ENCODE peak calls at places on chromosomes 4 and X, in eight cellular contexts. O, B, S, C, J, D, L and I are unnamed samples.

GRCh38 chr4:108849611-108850406 is 87.0 kb upstream of the ETNPPL start:
- DNase-seq in D (peak), L (no peak), O (no peak), B (peak), S (no peak), C (peak), J (peak), I (peak)

GRCh38 chrX:53223068-53223693 is 1.8 kb downstream of the KDM5C start:
- DNase-seq in L (no peak), B (peak), S (no peak), O (no peak), D (no peak), J (no peak), C (no peak), I (peak)

GRCh38 chr4:26589699-26590098 is 5.8 kb downstream of the TBC1D19 start:
- DNase-seq in S (no peak), D (no peak), J (no peak), B (no peak), L (no peak), C (no peak), O (no peak), I (no peak)

GRCh38 chr4:54423066-54423465 is 194.0 kb downstream of the PDGFRA start:
- DNase-seq in J (no peak), B (peak), D (peak), L (no peak), O (no peak), S (no peak), C (peak), I (peak)

GRCh38 chr4:166972071-166972470 is 262.2 kb downstream of the SPOCK3 start:
- DNase-seq in C (no peak), B (peak), S (no peak), D (peak), L (no peak), J (no peak), O (peak), I (peak)

GRCh38 chr4:124333466-124333865 is 379.1 kb downstream of the ANKRD50 start:
- DNase-seq in J (no peak), O (no peak), C (no peak), D (no peak), B (no peak), L (no peak), S (no peak), I (no peak)

GRCh38 chrX:21839334-21840198 is at the start of gene MBTPS2:
- DNase-seq in L (peak), D (peak), O (peak), S (peak), C (peak), B (peak), J (peak), I (peak)

GRCh38 chr4:112511294-112512118 is 4.5 kb downstream of the NEUROG2 start:
- DNase-seq in S (no peak), O (no peak), B (no peak), J (no peak), D (no peak), C (no peak), L (no peak), I (no peak)

GRCh38 chr4:104334410-104334809 is 160.3 kb downstream of the CXXC4 start:
- DNase-seq in S (no peak), D (no peak), O (no peak), C (no peak), L (no peak), J (no peak), B (no peak), I (no peak)

GRCh38 chr4:8547108-8547911 is 32.9 kb upstream of the GPR78 start:
- DNase-seq in B (peak), C (peak), L (no peak), S (no peak), D (no peak), O (no peak), J (no peak), I (peak)

GRCh38 chrX:123779908-123780396 is 47.1 kb upstream of the THOC2 start:
- DNase-seq in S (no peak), D (no peak), J (no peak), L (no peak), C (no peak), B (no peak), O (no peak), I (no peak)

GRCh38 chr4:138452823-138453222 is 210.7 kb upstream of the SLC7A11 start:
- DNase-seq in J (no peak), L (no peak), B (no peak), O (no peak), D (no peak), S (no peak), C (no peak), I (no peak)

GRCh38 chrX:3075959-3076358 is 34.7 kb downstream of the ARSF start:
- DNase-seq in L (no peak), J (no peak), C (no peak), S (no peak), D (no peak), O (no peak), B (no peak), I (no peak)

GRCh38 chr4:2354127-2354526 is 64.3 kb downstream of the ZFYVE28 start:
- DNase-seq in L (no peak), D (no peak), J (no peak), O (peak), C (peak), B (peak), S (no peak), I (no peak)

GRCh38 chr4:7120341-7120740 is 52.5 kb upstream of the GRPEL1 start:
- DNase-seq in B (no peak), J (no peak), O (peak), L (no peak), C (peak), D (peak), S (no peak), I (no peak)

GRCh38 chr4:11367371-11367770 is 61.3 kb downstream of the HS3ST1 start:
- DNase-seq in L (peak), S (no peak), B (peak), C (no peak), D (no peak), O (no peak), J (no peak), I (peak)

GRCh38 chr4:85724801-85725548 is 250.0 kb downstream of the ARHGAP24 start:
- DNase-seq in C (no peak), D (no peak), J (no peak), L (no peak), O (no peak), S (no peak), B (no peak), I (peak)

GRCh38 chr4:1192091-1192492 is 19.7 kb upstream of the SPON2 start:
- DNase-seq in L (peak), S (peak), D (peak), C (peak), B (peak), O (peak), J (peak), I (peak)

GRCh38 chr4:52866734-52867133 is 4.6 kb downstream of the RASL11B start:
- DNase-seq in D (no peak), C (no peak), O (no peak), J (no peak), S (no peak), L (no peak), B (no peak), I (no peak)

GRCh38 chr4:129972257-129972656 is 876.3 kb downstream of the C4orf33 start:
- DNase-seq in J (no peak), O (no peak), S (no peak), L (no peak), C (no peak), B (no peak), D (no peak), I (no peak)

GRCh38 chrX:48978226-48978625 is 6.6 kb upstream of the KCND1 start:
- DNase-seq in J (no peak), B (no peak), L (no peak), O (no peak), D (no peak), S (no peak), C (no peak), I (no peak)

GRCh38 chr4:145842224-145842887 is 96.3 kb downstream of the ZNF827 start:
- DNase-seq in B (peak), S (no peak), J (peak), C (no peak), L (no peak), O (no peak), D (no peak), I (no peak)

GRCh38 chrX:122134291-122134690 is 1049.8 kb upstream of the GRIA3 start:
- DNase-seq in L (no peak), S (no peak), O (no peak), D (no peak), C (no peak), B (no peak), J (no peak), I (no peak)

GRCh38 chrX:139758809-139759208 is 50.8 kb upstream of the MCF2 start:
- DNase-seq in D (no peak), B (no peak), J (no peak), C (no peak), L (no peak), S (no peak), O (no peak), I (no peak)

GRCh38 chr4:59127748-59128147 is 2017.6 kb upstream of the IGFBP7 start:
- DNase-seq in L (no peak), O (no peak), B (no peak), S (no peak), J (no peak), D (no peak), C (no peak), I (no peak)

GRCh38 chrX:37786666-37787337 is 6.9 kb downstream of the CYBB start:
- DNase-seq in O (no peak), B (no peak), C (no peak), L (no peak), D (no peak), S (no peak), J (no peak), I (no peak)

GRCh38 chrX:120671963-120672362 is 42.1 kb upstream of the C1GALT1C1 start:
- DNase-seq in S (no peak), J (no peak), O (no peak), D (no peak), L (no peak), C (no peak), B (no peak), I (no peak)

GRCh38 chr4:68658672-68659071 is 11.8 kb downstream of the UGT2B15 start:
- DNase-seq in B (no peak), S (no peak), L (no peak), O (no peak), C (no peak), D (no peak), J (no peak), I (no peak)

GRCh38 chr4:105457997-105458396 is 15.9 kb downstream of the PPA2 start:
- DNase-seq in S (no peak), O (no peak), L (no peak), D (no peak), J (no peak), B (peak), C (no peak), I (peak)

GRCh38 chr4:74451214-74451661 is 6.3 kb downstream of the AREG start:
- DNase-seq in S (no peak), L (no peak), B (peak), J (no peak), D (no peak), C (peak), O (no peak), I (peak)

GRCh38 chr4:35461931-35462659 is 782.2 kb downstream of the ARAP2 start:
- DNase-seq in J (no peak), L (no peak), O (peak), C (no peak), B (no peak), S (no peak), D (no peak), I (no peak)

GRCh38 chr4:82745173-82745842 is 53.3 kb downstream of the SCD5 start:
- DNase-seq in J (peak), O (no peak), B (peak), D (peak), C (peak), L (no peak), S (no peak), I (peak)

GRCh38 chrX:136689441-136689840 is 41.5 kb downstream of the CD40LG start:
- DNase-seq in L (no peak), O (no peak), C (no peak), S (no peak), J (no peak), D (no peak), B (no peak), I (peak)

GRCh38 chrX:6505960-6506359 is 29.0 kb downstream of the VCX3A start:
- DNase-seq in C (no peak), O (no peak), S (no peak), D (no peak), J (no peak), B (no peak), L (no peak), I (no peak)